ENCODE peak calls at places on chromosomes 6 and 20, in four cellular contexts. One of them, this sample, is unnamed.

GRCh38 chr20:25043499-25044260 is 14.3 kb downstream of the ACSS1 start:
- DNase-seq in GM12891: no peak
- DNase-seq in H54: no peak
- DNase-seq in A549: no peak
- DNase-seq in this sample: no peak

GRCh38 chr6:44003345-44004061 is 123.7 kb downstream of the MRPL14 start:
- DNase-seq in A549: no peak
- DNase-seq in H54: no peak
- DNase-seq in GM12891: no peak
- DNase-seq in this sample: no peak

GRCh38 chr20:2763186-2763585 is 37.2 kb downstream of the CPXM1 start:
- DNase-seq in A549: no peak
- DNase-seq in GM12891: no peak
- DNase-seq in H54: no peak
- DNase-seq in this sample: no peak

GRCh38 chr6:138245751-138246150 is 27.5 kb upstream of the PBOV1 start:
- DNase-seq in GM12891: no peak
- DNase-seq in H54: no peak
- DNase-seq in A549: no peak
- DNase-seq in this sample: no peak

GRCh38 chr20:23626040-23626620 is 11.6 kb downstream of the CST3 start:
- DNase-seq in GM12891: no peak
- DNase-seq in A549: peak
- DNase-seq in H54: no peak
- DNase-seq in this sample: no peak

GRCh38 chr20:23586735-23587525 is 18.6 kb upstream of the CST9L start:
- DNase-seq in H54: no peak
- DNase-seq in GM12891: no peak
- DNase-seq in A549: no peak
- DNase-seq in this sample: no peak

GRCh38 chr20:63572071-63572787 is 1.8 kb downstream of the HELZ2 start:
- DNase-seq in GM12891: no peak
- DNase-seq in H54: no peak
- DNase-seq in A549: no peak
- DNase-seq in this sample: no peak

GRCh38 chr20:58656825-58657224 is 5.7 kb downstream of the STX16 start:
- DNase-seq in A549: no peak
- DNase-seq in H54: no peak
- DNase-seq in GM12891: no peak
- DNase-seq in this sample: no peak

GRCh38 chr6:113077794-113078193 is 730.7 kb downstream of the RFPL4B start:
- DNase-seq in H54: no peak
- DNase-seq in GM12891: no peak
- DNase-seq in A549: no peak
- DNase-seq in this sample: no peak

GRCh38 chr6:100353276-100354015 is 111.3 kb downstream of the SIM1 start:
- DNase-seq in GM12891: no peak
- DNase-seq in H54: no peak
- DNase-seq in A549: no peak
- DNase-seq in this sample: no peak

GRCh38 chr6:105424177-105424783 is 21.4 kb upstream of the PREP start:
- DNase-seq in H54: no peak
- DNase-seq in A549: peak
- DNase-seq in GM12891: peak
- DNase-seq in this sample: peak

GRCh38 chr6:18226451-18226850 is 37.9 kb downstream of the DEK start:
- DNase-seq in H54: no peak
- DNase-seq in GM12891: no peak
- DNase-seq in A549: no peak
- DNase-seq in this sample: no peak

GRCh38 chr6:3405679-3406078 is 51.2 kb downstream of the SLC22A23 start:
- DNase-seq in A549: peak
- DNase-seq in H54: no peak
- DNase-seq in GM12891: no peak
- DNase-seq in this sample: peak

GRCh38 chr20:42483694-42484303 is 705.9 kb downstream of the PTPRT start:
- DNase-seq in H54: peak
- DNase-seq in A549: peak
- DNase-seq in GM12891: no peak
- DNase-seq in this sample: peak

GRCh38 chr20:40821438-40821837 is 132.4 kb upstream of the MAFB start:
- DNase-seq in A549: no peak
- DNase-seq in GM12891: no peak
- DNase-seq in H54: no peak
- DNase-seq in this sample: no peak

GRCh38 chr20:45420125-45420524 is 4.2 kb downstream of the PIGT start:
- DNase-seq in H54: no peak
- DNase-seq in GM12891: no peak
- DNase-seq in A549: no peak
- DNase-seq in this sample: no peak

GRCh38 chr6:131946992-131947955 is 3.9 kb downstream of the CCN2 start:
- DNase-seq in H54: no peak
- DNase-seq in A549: peak
- DNase-seq in GM12891: no peak
- DNase-seq in this sample: no peak

GRCh38 chr20:23309781-23310180 is 40.8 kb upstream of the NXT1 start:
- DNase-seq in A549: no peak
- DNase-seq in GM12891: no peak
- DNase-seq in H54: no peak
- DNase-seq in this sample: no peak

GRCh38 chr6:100946711-100947110 is 65.6 kb upstream of the ASCC3 start:
- DNase-seq in GM12891: no peak
- DNase-seq in A549: no peak
- DNase-seq in H54: no peak
- DNase-seq in this sample: no peak

GRCh38 chr20:41159547-41159946 is 22.2 kb downstream of the PLCG1 start:
- DNase-seq in H54: no peak
- DNase-seq in GM12891: no peak
- DNase-seq in A549: no peak
- DNase-seq in this sample: no peak

GRCh38 chr6:77764364-77764763 is 111.5 kb downstream of the MEI4 start:
- DNase-seq in H54: no peak
- DNase-seq in GM12891: no peak
- DNase-seq in A549: no peak
- DNase-seq in this sample: no peak

GRCh38 chr6:123808556-123808955 is 4.9 kb downstream of the NKAIN2 start:
- DNase-seq in GM12891: no peak
- DNase-seq in A549: no peak
- DNase-seq in H54: no peak
- DNase-seq in this sample: no peak

GRCh38 chr6:168046696-168047095 is 32.3 kb downstream of the FRMD1 start:
- DNase-seq in H54: no peak
- DNase-seq in A549: no peak
- DNase-seq in GM12891: no peak
- DNase-seq in this sample: no peak

GRCh38 chr6:168044521-168045130 is 34.4 kb downstream of the FRMD1 start:
- DNase-seq in H54: no peak
- DNase-seq in GM12891: no peak
- DNase-seq in A549: no peak
- DNase-seq in this sample: no peak

GRCh38 chr6:168045141-168045691 is 33.8 kb downstream of the FRMD1 start:
- DNase-seq in A549: no peak
- DNase-seq in H54: no peak
- DNase-seq in GM12891: no peak
- DNase-seq in this sample: no peak

GRCh38 chr6:168043848-168044415 is 35.1 kb downstream of the FRMD1 start:
- DNase-seq in A549: no peak
- DNase-seq in GM12891: no peak
- DNase-seq in H54: no peak
- DNase-seq in this sample: no peak

GRCh38 chr6:168045706-168046620 is 33.0 kb downstream of the FRMD1 start:
- DNase-seq in GM12891: no peak
- DNase-seq in H54: no peak
- DNase-seq in A549: no peak
- DNase-seq in this sample: no peak
- TF ChIP-seq POLR2A in GM12891: no peak
- TF ChIP-seq POLR2A in H54: no peak
- TF ChIP-seq POLR2A in A549: no peak
- TF ChIP-seq POLR2A in this sample: no peak

DNA sequence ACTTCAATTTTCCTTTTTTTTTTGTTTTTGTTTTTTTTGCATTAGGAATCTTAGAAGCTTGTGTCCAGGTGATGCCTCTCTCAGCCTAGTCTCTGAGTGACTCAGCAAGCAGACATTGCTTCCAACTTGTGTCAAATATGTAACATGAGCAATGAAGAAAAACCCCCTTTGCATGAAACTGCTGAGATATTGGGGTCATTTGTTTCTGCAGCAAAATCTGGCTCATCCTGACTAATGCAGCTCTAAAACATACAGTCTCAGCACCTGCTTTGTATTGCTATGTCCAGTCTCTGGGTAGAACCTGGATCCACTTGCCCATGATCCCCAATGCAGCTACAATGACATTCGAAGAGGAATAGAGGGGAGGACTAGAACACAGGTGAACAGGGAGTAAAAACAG is 55.7 kb upstream of the LRFN2 start:
- DNase-seq in H54: no peak
- DNase-seq in A549: no peak
- DNase-seq in GM12891: no peak
- DNase-seq in this sample: no peak
- TF ChIP-seq POLR2A in H54: no peak
- TF ChIP-seq POLR2A in A549: no peak
- TF ChIP-seq POLR2A in GM12891: no peak
- TF ChIP-seq POLR2A in this sample: no peak

DNA sequence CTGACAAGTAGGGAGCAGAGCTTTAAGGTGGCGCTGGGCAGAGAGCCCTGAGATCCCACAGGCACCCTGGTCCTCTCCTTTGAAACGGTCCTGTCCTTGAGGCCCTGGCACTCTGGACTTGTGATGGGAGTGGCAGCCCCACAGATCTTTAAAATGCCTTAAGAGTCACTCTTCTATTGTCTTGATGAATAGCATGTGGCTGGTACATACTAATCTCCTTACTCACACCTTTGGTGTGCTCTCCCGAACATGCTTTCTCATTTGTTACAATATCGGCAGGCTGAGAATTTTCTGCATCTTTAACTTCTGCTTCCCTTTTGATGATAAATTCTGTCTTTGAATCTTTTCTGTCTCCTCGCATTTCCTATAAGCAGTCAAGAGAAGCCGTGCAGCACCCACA is 333.8 kb downstream of the TFAP2A start:
- DNase-seq in GM12891: no peak
- DNase-seq in H54: no peak
- DNase-seq in A549: no peak
- DNase-seq in this sample: no peak
- TF ChIP-seq POLR2A in GM12891: no peak
- TF ChIP-seq POLR2A in H54: no peak
- TF ChIP-seq POLR2A in A549: no peak
- TF ChIP-seq POLR2A in this sample: no peak

GRCh38 chr20:33007376-33008335 is at the start of gene BPIFB2:
- DNase-seq in GM12891: no peak
- DNase-seq in H54: no peak
- DNase-seq in A549: no peak
- DNase-seq in this sample: no peak

GRCh38 chr20:33010133-33010504 is 2.6 kb downstream of the BPIFB2 start:
- DNase-seq in H54: no peak
- DNase-seq in GM12891: no peak
- DNase-seq in A549: no peak
- DNase-seq in this sample: no peak

GRCh38 chr20:33010674-33011449 is 3.4 kb downstream of the BPIFB2 start:
- DNase-seq in H54: no peak
- DNase-seq in GM12891: no peak
- DNase-seq in A549: no peak
- DNase-seq in this sample: no peak

GRCh38 chr20:33008336-33009213 is 1.1 kb downstream of the BPIFB2 start:
- DNase-seq in GM12891: no peak
- DNase-seq in H54: no peak
- DNase-seq in A549: no peak
- DNase-seq in this sample: no peak

DNA sequence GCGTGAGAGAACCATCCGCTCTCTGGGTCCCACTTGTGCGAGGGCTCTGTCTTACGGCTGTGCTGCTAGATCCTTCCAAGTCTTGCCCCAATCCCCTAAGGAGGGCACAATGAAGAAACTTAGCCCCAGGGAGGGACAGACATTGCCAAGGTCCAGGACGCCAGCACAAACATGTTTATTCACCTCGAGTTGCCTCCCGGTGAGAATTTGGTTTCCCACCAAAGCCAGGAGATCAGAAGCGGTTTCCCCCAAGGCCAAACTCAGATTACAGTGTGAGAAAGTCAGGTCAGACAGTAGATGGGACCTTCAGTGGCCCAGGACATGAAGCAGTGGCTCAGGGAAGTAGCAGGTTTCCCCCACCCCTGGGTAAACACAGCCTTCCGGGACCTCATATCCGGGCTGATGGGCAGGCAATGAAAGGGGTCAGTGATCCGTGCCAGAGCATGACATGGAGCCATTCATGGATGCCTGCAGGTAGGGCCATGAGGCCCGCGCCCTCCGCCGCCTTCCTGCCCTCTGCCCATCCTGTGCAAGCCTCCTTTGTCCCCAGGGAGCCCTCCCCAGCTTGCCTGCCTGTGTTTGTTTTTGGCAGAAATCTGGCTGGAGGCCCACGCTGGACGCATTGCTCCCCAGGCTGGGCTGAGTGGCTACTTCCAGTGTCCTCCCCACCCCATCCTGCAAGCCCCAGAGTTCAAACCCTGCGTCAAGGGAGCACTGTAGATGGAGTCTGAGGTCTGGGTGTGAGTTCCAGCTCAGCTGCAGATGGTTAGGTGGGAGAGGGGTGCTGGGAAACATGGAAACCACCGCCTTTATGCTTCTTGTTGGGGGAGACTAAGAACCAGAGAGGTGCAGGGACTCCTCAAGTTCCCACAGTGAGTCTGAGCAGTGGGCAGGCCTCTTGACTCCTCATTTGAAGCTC is 2.0 kb downstream of the BPIFB2 start:
- DNase-seq in GM12891: no peak
- DNase-seq in A549: no peak
- DNase-seq in H54: no peak
- DNase-seq in this sample: no peak
- TF ChIP-seq POLR2A in GM12891: no peak
- TF ChIP-seq POLR2A in A549: no peak
- TF ChIP-seq POLR2A in H54: no peak
- TF ChIP-seq POLR2A in this sample: no peak